ENCODE peak calls at places on chromosomes 1 and 21, in seven cellular contexts. K is coronary artery, H is gastrocnemius medialis, X is IMR-90, V is fibroblast of mammary gland, N is uterus, I is ovary. R is an unnamed sample.

GRCh38 chr1:156644640-156645039 is 2.7 kb downstream of the BCAN start:
- DNase-seq in K (no peak), H (no peak), X (no peak), V (no peak), N (no peak), I (no peak), R (no peak)

GRCh38 chr1:228272331-228272791 is 64.5 kb downstream of the OBSCN start:
- DNase-seq in K (peak; percentile 55), H (peak; percentile 28), X (no peak), V (no peak), N (no peak), I (no peak), R (no peak)

GRCh38 chr21:38384675-38385074 is 113.6 kb downstream of the ERG start:
- DNase-seq in K (no peak), H (no peak), X (no peak), V (no peak), N (no peak), I (no peak), R (no peak)

GRCh38 chr1:96918406-96918805 is 196.8 kb downstream of the PTBP2 start:
- DNase-seq in K (no peak), H (no peak), X (peak; percentile 76), V (peak; percentile 74), N (no peak), I (no peak), R (peak; percentile 74)

GRCh38 chr1:64308856-64309255 is 105.4 kb downstream of the UBE2U start:
- DNase-seq in K (no peak), H (no peak), X (no peak), V (peak; percentile 7), N (no peak), I (no peak), R (no peak)

GRCh38 chr21:37601915-37602314 is 235.3 kb downstream of the DYRK1A start:
- DNase-seq in K (no peak), H (no peak), X (no peak), V (no peak), N (no peak), I (no peak), R (no peak)

GRCh38 chr1:180117764-180118116 is 36.9 kb upstream of the QSOX1 start:
- DNase-seq in K (no peak), H (no peak), X (peak; percentile 85), V (peak; percentile 76), N (peak; percentile 41), I (peak; percentile 59), R (peak; percentile 83)

GRCh38 chr21:42799516-42799915 is 79.8 kb downstream of the WDR4 start:
- DNase-seq in K (peak; percentile 31), H (no peak), X (no peak), V (peak; percentile 6), N (no peak), I (no peak), R (no peak)

GRCh38 chr1:160739098-160739511 is at the start of gene SLAMF7:
- DNase-seq in K (no peak), H (no peak), X (no peak), V (no peak), N (no peak), I (no peak), R (no peak)

GRCh38 chr1:39657923-39658485 is 13.9 kb downstream of the NT5C1A start:
- DNase-seq in K (no peak), H (peak; percentile 65), X (peak; percentile 57), V (peak; percentile 75), N (peak; percentile 74), I (peak; percentile 81), R (peak; percentile 56)

GRCh38 chr1:184843732-184844495 is 89.3 kb upstream of the EDEM3 start:
- DNase-seq in K (no peak), H (no peak), X (no peak), V (no peak), N (no peak), I (no peak), R (no peak)

GRCh38 chr1:77802026-77802425 is 22.6 kb downstream of the MIGA1 start:
- DNase-seq in K (no peak), H (no peak), X (no peak), V (no peak), N (no peak), I (no peak), R (no peak)

GRCh38 chr1:172914517-172915144 is 136.1 kb downstream of the TNFSF18 start:
- DNase-seq in K (no peak), H (no peak), X (peak; percentile 92), V (peak; percentile 91), N (no peak), I (no peak), R (peak; percentile 89)

GRCh38 chr1:24609949-24610517 is 33.1 kb upstream of the SRRM1 start:
- DNase-seq in K (no peak), H (no peak), X (no peak), V (no peak), N (no peak), I (no peak), R (no peak)

GRCh38 chr1:25245809-25246599 is 1.2 kb downstream of the RSRP1 start:
- DNase-seq in K (no peak), H (no peak), X (peak; percentile 33), V (peak; percentile 62), N (no peak), I (no peak), R (peak; percentile 34)

GRCh38 chr1:117026361-117026760 is 24.8 kb downstream of the CD101 start:
- DNase-seq in K (no peak), H (no peak), X (no peak), V (peak; percentile 21), N (no peak), I (no peak), R (peak; percentile 18)

GRCh38 chr1:28775121-28775942 is 36.6 kb upstream of the OPRD1 start:
- DNase-seq in K (peak; percentile 79), H (peak; percentile 51), X (peak; percentile 36), V (peak; percentile 70), N (peak; percentile 69), I (peak; percentile 87), R (peak; percentile 58)

GRCh38 chr1:74586253-74586897 is 74.0 kb upstream of the LRRC53 start:
- DNase-seq in K (no peak), H (no peak), X (no peak), V (no peak), N (no peak), I (no peak), R (no peak)

GRCh38 chr21:31623664-31624063 is 35.8 kb upstream of the SOD1 start:
- DNase-seq in K (no peak), H (no peak), X (no peak), V (no peak), N (no peak), I (no peak), R (no peak)

GRCh38 chr21:46457801-46458314 is 833 bp upstream of the DIP2A start:
- DNase-seq in K (no peak), H (peak; percentile 50), X (peak; percentile 40), V (peak; percentile 54), N (no peak), I (peak; percentile 72), R (peak; percentile 46)

GRCh38 chr1:185846672-185847440 is 112.7 kb downstream of the HMCN1 start:
- DNase-seq in K (no peak), H (no peak), X (peak; percentile 63), V (peak; percentile 80), N (no peak), I (no peak), R (peak; percentile 88)

GRCh38 chr1:20719261-20719660 is 1.5 kb upstream of the KIF17 start:
- DNase-seq in K (no peak), H (no peak), X (no peak), V (no peak), N (no peak), I (peak; percentile 22), R (no peak)

GRCh38 chr1:20719871-20720620 is 2.2 kb upstream of the KIF17 start:
- DNase-seq in K (no peak), H (no peak), X (no peak), V (no peak), N (peak; percentile 3), I (peak; percentile 9), R (no peak)

GRCh38 chr1:20723159-20723536 is 5.3 kb upstream of the KIF17 start:
- DNase-seq in K (no peak), H (no peak), X (no peak), V (no peak), N (no peak), I (no peak), R (no peak)

GRCh38 chr1:20720631-20721051 is 2.8 kb upstream of the KIF17 start:
- DNase-seq in K (peak; percentile 70), H (no peak), X (no peak), V (no peak), N (peak; percentile 12), I (peak; percentile 23), R (no peak)

GRCh38 chr1:20721117-20722061 is 3.6 kb upstream of the KIF17 start:
- DNase-seq in K (peak; percentile 68), H (no peak), X (no peak), V (no peak), N (peak; percentile 13), I (peak; percentile 31), R (no peak)
- TF ChIP-seq CTCF in K (no peak), H (no peak), X (no peak), V (no peak), N (no peak), I (no peak), R (no peak)

DNA sequence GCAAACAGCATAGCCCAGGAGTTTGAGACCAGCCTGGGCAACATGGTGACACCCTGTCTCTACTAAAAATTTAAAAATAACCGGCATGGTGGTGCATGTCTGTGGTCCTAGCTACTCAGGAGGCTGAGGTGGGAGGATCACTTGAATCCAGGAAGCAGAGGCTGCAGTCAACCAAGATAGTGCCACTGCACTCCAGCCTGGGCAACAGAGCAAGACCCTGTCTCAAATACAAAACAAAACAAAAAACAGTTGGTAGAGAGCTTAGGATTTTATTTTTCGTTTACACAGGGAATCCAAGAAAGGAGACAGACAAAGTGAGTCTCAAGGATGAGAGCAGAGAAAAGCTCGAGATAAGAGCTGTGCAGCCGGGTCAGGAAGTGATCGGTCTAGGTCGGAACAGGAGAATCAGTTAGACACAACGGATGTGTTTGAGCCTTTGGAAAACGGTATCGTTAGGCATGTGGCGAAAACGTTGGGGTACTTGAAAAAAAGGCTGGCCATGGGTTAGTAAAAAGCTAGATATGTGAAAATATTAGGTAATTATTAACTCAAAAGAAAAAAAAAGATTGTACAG is 1.7 kb upstream of the MIB2 start:
- DNase-seq in K (no peak), H (no peak), X (no peak), V (no peak), N (no peak), I (no peak), R (no peak)
- H3K4me3 ChIP-seq in K (no peak overlapping the region), H (peak overlapping the region; percentile 82), X (peak overlapping the region; percentile 71), V (peak overlapping the region; percentile 87), N (no peak overlapping the region), I (peak overlapping the region; percentile 92), R (peak overlapping the region; percentile 97)

DNA sequence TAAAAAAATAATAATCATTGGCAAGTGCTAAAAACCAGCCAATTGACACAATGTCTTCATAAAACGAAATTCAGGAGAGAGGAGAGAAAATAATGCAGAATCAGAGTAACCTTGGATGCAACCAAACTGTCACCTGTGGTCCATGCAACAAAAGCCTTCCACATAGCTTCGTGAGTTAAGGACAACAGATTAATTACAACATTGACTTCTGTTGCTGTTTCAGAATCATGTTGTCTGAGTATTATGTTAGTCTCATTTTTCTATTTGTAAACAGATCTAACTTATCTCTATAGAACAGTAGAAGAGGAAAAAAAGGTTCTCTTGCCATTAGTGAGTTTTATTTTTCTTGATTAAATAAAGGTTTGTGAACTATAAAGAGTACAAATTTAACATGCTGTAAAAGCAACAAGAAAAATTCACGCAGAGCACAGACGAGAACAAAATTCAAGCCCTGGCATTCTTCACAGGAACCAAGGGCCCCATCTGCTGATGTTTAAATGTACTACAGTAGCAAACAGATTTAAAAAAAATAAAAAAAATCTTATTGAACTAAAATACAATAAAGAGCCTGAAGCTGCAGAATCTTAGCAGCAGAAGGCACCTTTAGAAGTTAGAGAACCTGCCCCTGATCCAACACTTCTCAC is 381.1 kb upstream of the PKN2 start:
- DNase-seq in K (no peak), H (no peak), X (peak; percentile 55), V (peak; percentile 38), N (no peak), I (no peak), R (peak; percentile 43)
- TF ChIP-seq CTCF in K (no peak), H (no peak), X (peak; percentile 65), V (peak; percentile 38), N (peak; percentile 32), I (peak; percentile 43), R (peak; percentile 59)

GRCh38 chr1:176741181-176741580 is 278.2 kb downstream of the PAPPA2 start:
- DNase-seq in K (no peak), H (no peak), X (no peak), V (no peak), N (no peak), I (no peak), R (no peak)
- H3K4me3 ChIP-seq in K (no peak overlapping the region), H (no peak overlapping the region), X (no peak overlapping the region), V (no peak overlapping the region), N (no peak overlapping the region), I (no peak overlapping the region), R (no peak overlapping the region)